ENCODE peak calls at places on chromosomes 13 and 19, in seven cellular contexts. V is adrenal gland, I is astrocyte of the cerebellum, T is left lung, R is choroid plexus epithelial cell, U is AG09309, F is A549. S is an unnamed sample.

GRCh38 chr13:75813323-75813722 is 177.2 kb downstream of the LMO7 start:
- DNase-seq in V (no peak), I (no peak), T (no peak), R (no peak), U (no peak), F (no peak), S (no peak)

GRCh38 chr13:42883771-42884170 is 102.4 kb downstream of the FAM216B start:
- DNase-seq in V (peak), I (no peak), T (no peak), R (peak), U (no peak), F (no peak), S (peak)

GRCh38 chr13:80040219-80040976 is 300.5 kb downstream of the SPRY2 start:
- DNase-seq in V (no peak), I (peak), T (no peak), R (peak), U (peak), F (peak), S (peak)

GRCh38 chr19:47545061-47545948 is 27.6 kb downstream of the ZNF541 start:
- DNase-seq in V (no peak), I (no peak), T (no peak), R (no peak), U (no peak), F (no peak), S (no peak)

GRCh38 chr19:52221831-52222375 is 32.1 kb downstream of the PPP2R1A start:
- DNase-seq in V (peak), I (no peak), T (no peak), R (no peak), U (no peak), F (no peak), S (no peak)

GRCh38 chr13:73967397-73968165 is 166.6 kb downstream of the KLF12 start:
- DNase-seq in V (no peak), I (no peak), T (no peak), R (peak), U (no peak), F (no peak), S (no peak)

GRCh38 chr19:51359294-51359693 is 6.9 kb downstream of the ETFB start:
- DNase-seq in V (no peak), I (peak), T (no peak), R (peak), U (peak), F (no peak), S (peak)

GRCh38 chr13:73698859-73699258 is 435.3 kb downstream of the KLF12 start:
- DNase-seq in V (no peak), I (no peak), T (no peak), R (peak), U (no peak), F (no peak), S (no peak)

GRCh38 chr19:35507561-35507960 is 5.9 kb downstream of the DMKN start:
- DNase-seq in V (no peak), I (no peak), T (no peak), R (no peak), U (no peak), F (no peak), S (no peak)

GRCh38 chr13:101512650-101513049 is 60.2 kb downstream of the ITGBL1 start:
- DNase-seq in V (no peak), I (peak), T (no peak), R (peak), U (no peak), F (no peak), S (no peak)

GRCh38 chr19:43674630-43674982 is 4.6 kb upstream of the PLAUR start:
- DNase-seq in V (no peak), I (no peak), T (no peak), R (peak), U (no peak), F (no peak), S (peak)

GRCh38 chr13:71879129-71879535 is 12.1 kb upstream of the DACH1 start:
- DNase-seq in V (no peak), I (no peak), T (no peak), R (peak), U (no peak), F (no peak), S (peak)

GRCh38 chr13:28819046-28819747 is 942 bp upstream of the MTUS2 start:
- DNase-seq in V (no peak), I (no peak), T (no peak), R (peak), U (no peak), F (peak), S (peak)

GRCh38 chr19:27796073-27796472 is 1416.9 kb downstream of the UQCRFS1 start:
- DNase-seq in V (no peak), I (no peak), T (no peak), R (no peak), U (no peak), F (no peak), S (no peak)

GRCh38 chr13:29677627-29678026 is 82.1 kb upstream of the SLC7A1 start:
- DNase-seq in V (no peak), I (no peak), T (no peak), R (no peak), U (no peak), F (no peak), S (peak)

GRCh38 chr13:105334211-105334610 is 1201.3 kb downstream of the EFNB2 start:
- DNase-seq in V (no peak), I (peak), T (no peak), R (peak), U (peak), F (no peak), S (no peak)

GRCh38 chr19:17703823-17704463 is 15.3 kb upstream of the MAP1S start:
- DNase-seq in V (peak), I (no peak), T (peak), R (peak), U (no peak), F (no peak), S (peak)

GRCh38 chr13:111005808-111006494 is 91.1 kb upstream of the ANKRD10 start:
- DNase-seq in V (no peak), I (no peak), T (no peak), R (peak), U (no peak), F (no peak), S (no peak)

GRCh38 chr13:85074543-85075313 is 724.5 kb downstream of the SLITRK6 start:
- DNase-seq in V (no peak), I (no peak), T (no peak), R (no peak), U (no peak), F (no peak), S (peak)

GRCh38 chr19:49746206-49746958 is 16.7 kb downstream of the TSKS start:
- DNase-seq in V (peak), I (no peak), T (peak), R (peak), U (no peak), F (peak), S (no peak)

GRCh38 chr19:40612831-40613668 is 11.9 kb downstream of the LTBP4 start:
- DNase-seq in V (peak), I (no peak), T (peak), R (peak), U (no peak), F (peak), S (peak)

GRCh38 chr13:97945792-97946419 is 7.6 kb upstream of the IPO5 start:
- DNase-seq in V (no peak), I (no peak), T (no peak), R (no peak), U (no peak), F (no peak), S (peak)

GRCh38 chr19:4234862-4235201 is 5.5 kb downstream of the EBI3 start:
- DNase-seq in V (no peak), I (no peak), T (no peak), R (no peak), U (no peak), F (no peak), S (no peak)

GRCh38 chr13:90974249-90974954 is 373.1 kb upstream of the MIR17HG start:
- DNase-seq in V (no peak), I (no peak), T (no peak), R (no peak), U (no peak), F (no peak), S (no peak)

GRCh38 chr19:1361601-1362384 is 21.9 kb upstream of the NDUFS7 start:
- DNase-seq in V (no peak), I (peak), T (no peak), R (peak), U (peak), F (no peak), S (peak)

GRCh38 chr13:86318424-86318823 is 519.2 kb upstream of the SLITRK6 start:
- DNase-seq in V (no peak), I (no peak), T (no peak), R (no peak), U (no peak), F (no peak), S (no peak)

DNA sequence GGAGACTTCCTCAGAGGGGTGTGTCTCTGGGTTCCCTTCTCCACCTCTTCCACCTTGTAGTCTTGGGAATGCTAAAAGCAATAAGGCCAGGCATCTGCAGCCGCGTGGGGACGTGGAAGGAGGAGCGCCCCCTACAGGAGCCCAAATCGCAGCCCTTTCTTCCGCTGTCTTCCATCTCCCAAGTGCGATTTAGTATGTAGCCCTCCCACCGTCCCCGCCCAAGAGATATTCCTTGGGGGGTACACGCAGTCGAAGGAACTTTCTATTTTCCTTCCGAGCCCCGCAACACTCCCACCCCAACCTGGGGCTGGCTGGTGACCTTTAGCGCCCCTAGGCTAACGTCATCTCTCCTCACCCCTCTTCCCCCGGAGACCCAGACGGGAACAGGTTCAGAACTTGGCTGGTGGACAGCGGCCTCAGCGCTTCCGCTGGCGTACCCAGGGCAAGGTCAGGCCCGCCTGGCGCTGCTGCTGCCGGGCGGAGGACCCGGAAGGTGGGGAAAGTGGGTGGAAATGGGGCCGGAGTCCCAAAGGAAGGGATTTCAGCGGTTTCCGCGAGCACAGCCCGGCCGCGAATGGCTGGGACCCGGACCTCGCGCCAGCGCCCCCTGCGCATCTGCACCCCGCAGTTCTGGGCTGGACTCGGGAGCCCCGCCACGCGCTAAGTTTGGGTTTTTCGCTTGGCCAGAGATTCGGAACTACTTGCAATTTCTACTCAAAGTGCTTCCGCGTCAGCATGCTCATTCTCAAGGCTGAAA is 2.1 kb upstream of the PCDH8 start:
- DNase-seq in V (peak), I (no peak), T (peak), R (peak), U (no peak), F (peak), S (peak)
- TF ChIP-seq CTCF in V (no peak), I (peak), T (no peak), R (no peak), U (peak), F (no peak), S (no peak)

DNA sequence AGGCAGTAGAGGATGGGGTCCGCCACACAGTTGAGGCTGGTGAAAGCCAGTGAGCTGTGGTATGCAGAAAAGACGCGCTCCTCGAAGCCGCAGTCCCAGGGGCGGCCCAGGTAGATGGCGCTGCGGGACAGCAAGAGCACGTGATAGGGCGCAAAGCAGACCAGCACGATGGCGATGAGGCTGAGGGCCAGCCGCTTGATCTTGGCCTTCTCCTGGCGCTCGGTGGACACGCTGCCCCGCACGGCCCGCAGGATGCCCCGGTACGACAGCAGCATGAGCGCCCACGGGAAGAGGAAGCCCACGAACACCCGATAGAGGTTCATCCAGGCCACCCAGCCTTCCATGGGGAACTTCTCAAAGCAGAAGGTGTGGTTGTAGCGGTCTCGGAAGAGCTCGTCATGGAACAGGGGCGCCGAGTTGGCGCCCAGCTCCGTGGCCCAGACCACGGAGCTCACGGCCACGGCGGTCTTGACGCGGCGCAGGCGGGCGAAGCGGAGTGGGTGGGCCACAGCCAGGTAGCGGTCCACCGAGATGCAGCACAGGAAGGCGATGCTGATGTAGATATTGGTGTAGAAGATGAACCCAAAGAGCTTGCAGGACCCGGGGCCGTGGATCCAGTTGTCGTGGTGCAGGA is 6.5 kb upstream of the OPA3 start:
- DNase-seq in V (peak), I (no peak), T (peak), R (peak), U (no peak), F (peak), S (no peak)
- TF ChIP-seq CTCF in V (peak), I (peak), T (peak), R (peak), U (peak), F (peak), S (peak)

GRCh38 chr13:31987535-31988170 is 43.9 kb upstream of the FRY start:
- DNase-seq in V (no peak), I (no peak), T (no peak), R (peak), U (no peak), F (no peak), S (no peak)
- TF ChIP-seq CTCF in V (no peak), I (no peak), T (no peak), R (no peak), U (no peak), F (no peak), S (no peak)

DNA sequence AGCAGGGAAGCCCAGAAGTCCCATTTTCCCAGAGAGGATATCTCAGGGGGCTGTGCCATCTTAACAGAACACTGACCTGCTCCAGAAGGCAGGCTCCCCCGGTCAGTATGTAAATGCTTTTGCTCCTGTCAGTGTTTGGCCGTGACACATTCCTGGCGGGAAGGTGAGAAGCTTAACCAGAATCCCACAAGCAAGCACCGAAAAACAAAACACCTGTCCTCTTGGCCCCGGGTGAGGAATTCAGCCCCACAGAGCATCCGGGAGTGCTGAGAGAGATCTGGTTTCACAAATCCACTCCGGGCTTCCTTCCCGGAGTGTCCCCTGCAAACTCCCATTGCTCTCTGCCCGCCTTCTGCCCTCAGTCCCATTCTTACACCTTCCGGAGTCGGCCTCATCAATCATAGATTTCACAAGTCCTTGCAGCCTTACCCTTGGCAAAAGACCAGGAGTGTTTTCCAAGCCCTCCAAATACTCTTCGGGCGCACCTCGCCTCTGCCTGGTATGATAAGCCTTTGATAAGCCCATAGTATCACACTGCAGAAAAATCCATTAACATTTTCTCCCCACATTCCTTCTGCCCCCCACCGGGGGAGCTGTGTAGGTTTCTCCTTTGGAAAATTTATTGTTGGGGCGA is 12.2 kb downstream of the TPM4 start:
- DNase-seq in V (no peak), I (no peak), T (no peak), R (no peak), U (no peak), F (no peak), S (no peak)
- TF ChIP-seq CTCF in V (no peak), I (peak), T (no peak), R (peak), U (no peak), F (no peak), S (no peak)

DNA sequence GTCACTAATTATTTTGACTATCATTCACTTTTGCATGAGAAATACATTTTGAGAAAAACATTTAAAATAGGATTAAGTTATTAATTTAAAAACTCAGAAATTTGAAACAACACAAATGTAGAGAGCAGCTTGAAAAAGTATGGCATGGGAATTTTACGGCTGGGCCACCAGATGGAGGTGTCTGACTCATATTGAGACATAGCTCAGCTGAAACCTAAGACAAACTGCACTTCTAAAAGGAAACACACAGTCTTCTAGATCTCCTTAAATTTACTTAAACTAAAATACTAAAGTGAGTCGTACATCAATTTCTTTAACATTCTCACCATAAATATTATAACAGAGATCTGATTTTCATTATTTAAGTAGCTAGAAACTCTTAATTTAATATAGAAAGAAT is 41.9 kb upstream of the POSTN start:
- DNase-seq in V (no peak), I (peak), T (no peak), R (peak), U (peak), F (peak), S (peak)
- TF ChIP-seq CTCF in V (peak), I (peak), T (no peak), R (peak), U (peak), F (peak), S (peak)

DNA sequence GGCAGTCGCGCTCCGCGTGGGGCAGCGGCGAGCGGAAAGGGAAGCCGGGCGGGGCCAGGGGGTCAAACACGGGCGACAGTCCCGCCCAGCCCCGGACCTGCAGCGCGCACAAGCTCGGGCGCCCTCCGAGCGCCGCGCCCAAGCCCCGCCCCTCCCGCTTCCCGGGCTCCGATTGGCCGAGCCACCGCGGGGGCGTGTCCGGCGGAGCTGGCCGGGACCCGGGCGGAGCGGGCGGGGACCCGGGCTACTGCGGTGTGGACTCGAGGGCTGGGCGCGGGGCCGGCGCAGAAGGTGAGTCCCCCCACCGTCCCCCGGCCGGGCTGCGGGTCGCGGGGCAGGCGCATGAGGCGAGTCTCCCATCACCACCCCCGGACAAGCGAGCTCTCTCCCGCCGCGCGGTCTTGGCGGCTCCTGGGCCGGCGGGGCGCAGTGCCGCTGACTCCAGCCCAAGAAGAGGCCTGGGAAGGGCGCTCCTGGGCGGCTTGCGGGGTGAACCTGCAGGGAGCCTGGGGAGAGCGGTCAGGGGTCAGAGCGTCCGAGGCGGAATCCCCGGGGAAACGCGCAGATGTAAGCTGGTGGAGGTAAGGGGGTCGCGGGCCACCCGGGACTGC is at the start of gene PLEKHF1:
- DNase-seq in V (peak), I (no peak), T (peak), R (peak), U (no peak), F (peak), S (peak)
- TF ChIP-seq CTCF in V (no peak), I (no peak), T (no peak), R (no peak), U (no peak), F (no peak), S (no peak)

GRCh38 chr13:32666990-32667571 is 80.8 kb downstream of the PDS5B start:
- DNase-seq in V (no peak), I (no peak), T (no peak), R (no peak), U (no peak), F (no peak), S (no peak)

GRCh38 chr13:32663660-32664059 is 77.4 kb downstream of the PDS5B start:
- DNase-seq in V (no peak), I (no peak), T (no peak), R (no peak), U (no peak), F (no peak), S (no peak)

GRCh38 chr13:32674503-32674902 is 88.3 kb downstream of the PDS5B start:
- DNase-seq in V (no peak), I (no peak), T (no peak), R (no peak), U (no peak), F (no peak), S (no peak)

GRCh38 chr13:32669030-32669646 is 82.9 kb downstream of the PDS5B start:
- DNase-seq in V (no peak), I (peak), T (no peak), R (peak), U (peak), F (peak), S (peak)
- TF ChIP-seq CTCF in V (peak), I (peak), T (peak), R (peak), U (peak), F (peak), S (peak)

DNA sequence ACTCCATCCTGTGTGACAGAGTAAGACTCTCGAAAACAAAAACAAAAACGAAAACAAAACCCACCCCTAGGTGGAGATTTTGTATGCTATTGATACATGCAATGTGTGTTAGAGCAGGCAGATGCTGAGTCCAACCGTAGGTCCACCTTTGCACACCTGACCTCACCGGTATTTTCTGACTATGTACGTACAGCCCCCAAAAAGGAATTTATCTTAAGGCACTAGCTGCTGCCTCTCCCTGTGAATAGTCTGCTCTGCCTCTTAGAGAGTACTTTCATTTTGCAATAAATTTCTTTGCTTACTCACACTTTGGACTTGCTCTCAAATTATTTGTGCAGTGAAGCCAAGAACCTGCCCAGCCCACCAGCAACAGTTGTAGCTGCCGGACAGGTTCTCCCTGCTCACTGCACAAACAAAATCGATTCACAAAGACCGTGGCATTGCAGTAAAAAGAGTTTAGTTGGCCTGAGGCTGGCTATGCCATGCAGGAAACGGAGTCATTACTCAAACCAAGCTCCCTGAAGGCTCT is 8.2 kb upstream of the ZNF77 start:
- DNase-seq in V (no peak), I (no peak), T (peak), R (peak), U (no peak), F (no peak), S (peak)
- TF ChIP-seq CTCF in V (no peak), I (no peak), T (no peak), R (no peak), U (no peak), F (no peak), S (peak)

GRCh38 chr19:19997656-19998268 is 41.5 kb downstream of the ZNF682 start:
- DNase-seq in V (no peak), I (no peak), T (no peak), R (no peak), U (no peak), F (no peak), S (no peak)
- TF ChIP-seq CTCF in V (peak), I (peak), T (peak), R (peak), U (peak), F (no peak), S (peak)

GRCh38 chr13:44917589-44918322 is 71.5 kb downstream of the NUFIP1 start:
- DNase-seq in V (peak), I (peak), T (peak), R (peak), U (peak), F (peak), S (peak)
- TF ChIP-seq CTCF in V (peak), I (peak), T (no peak), R (peak), U (peak), F (no peak), S (peak)